ENCODE peak calls at places on chromosomes 3 and 15, in four cellular contexts. One of them, this sample, is unnamed.

GRCh38 chr3:47650294-47650693 is 71.6 kb upstream of the CSPG5 start:
- DNase-seq in A549: no peak
- DNase-seq in neuronal stem cell: no peak
- DNase-seq in retinal pigment epithelial cell: no peak
- DNase-seq in this sample: no peak

GRCh38 chr3:9932843-9933560 is 632 bp upstream of the CRELD1 start:
- DNase-seq in A549: peak
- DNase-seq in retinal pigment epithelial cell: no peak
- DNase-seq in neuronal stem cell: peak
- DNase-seq in this sample: no peak

GRCh38 chr15:81398910-81399551 is 25.0 kb upstream of the TMC3 start:
- DNase-seq in A549: no peak
- DNase-seq in retinal pigment epithelial cell: no peak
- DNase-seq in neuronal stem cell: no peak
- DNase-seq in this sample: no peak

GRCh38 chr3:177424541-177424940 is 227.3 kb upstream of the TBL1XR1 start:
- DNase-seq in A549: no peak
- DNase-seq in retinal pigment epithelial cell: no peak
- DNase-seq in neuronal stem cell: no peak
- DNase-seq in this sample: no peak

GRCh38 chr3:129556890-129557736 is 14.1 kb downstream of the H1-8 start:
- DNase-seq in A549: no peak
- DNase-seq in retinal pigment epithelial cell: no peak
- DNase-seq in neuronal stem cell: no peak
- DNase-seq in this sample: no peak

GRCh38 chr15:36483409-36483808 is 96.0 kb upstream of the CDIN1 start:
- DNase-seq in neuronal stem cell: no peak
- DNase-seq in A549: no peak
- DNase-seq in retinal pigment epithelial cell: no peak
- DNase-seq in this sample: no peak

GRCh38 chr3:52185837-52186236 is 12.1 kb upstream of the ALAS1 start:
- DNase-seq in neuronal stem cell: no peak
- DNase-seq in A549: no peak
- DNase-seq in retinal pigment epithelial cell: no peak
- DNase-seq in this sample: no peak

GRCh38 chr15:98706387-98706786 is 58.0 kb downstream of the IGF1R start:
- DNase-seq in retinal pigment epithelial cell: no peak
- DNase-seq in A549: no peak
- DNase-seq in neuronal stem cell: no peak
- DNase-seq in this sample: no peak

GRCh38 chr15:69576035-69576526 is 123.5 kb downstream of the RPLP1 start:
- DNase-seq in A549: peak
- DNase-seq in neuronal stem cell: peak
- DNase-seq in retinal pigment epithelial cell: no peak
- DNase-seq in this sample: no peak

GRCh38 chr15:94670436-94671034 is 439.2 kb downstream of the MCTP2 start:
- DNase-seq in A549: peak
- DNase-seq in retinal pigment epithelial cell: no peak
- DNase-seq in neuronal stem cell: peak
- DNase-seq in this sample: peak

GRCh38 chr15:28109626-28110415 is 10.7 kb upstream of the OCA2 start:
- DNase-seq in retinal pigment epithelial cell: no peak
- DNase-seq in neuronal stem cell: no peak
- DNase-seq in A549: no peak
- DNase-seq in this sample: no peak

GRCh38 chr3:76565496-76566210 is 474.2 kb upstream of the ROBO2 start:
- DNase-seq in A549: no peak
- DNase-seq in neuronal stem cell: no peak
- DNase-seq in retinal pigment epithelial cell: no peak
- DNase-seq in this sample: no peak

GRCh38 chr3:164730810-164731209 is 347.5 kb downstream of the SI start:
- DNase-seq in neuronal stem cell: no peak
- DNase-seq in retinal pigment epithelial cell: no peak
- DNase-seq in A549: no peak
- DNase-seq in this sample: no peak

GRCh38 chr3:14548321-14548729 is 8.2 kb upstream of the GRIP2 start:
- DNase-seq in neuronal stem cell: peak
- DNase-seq in A549: peak
- DNase-seq in retinal pigment epithelial cell: peak
- DNase-seq in this sample: peak

GRCh38 chr3:112013784-112014143 is 15.0 kb downstream of the TAGLN3 start:
- DNase-seq in A549: no peak
- DNase-seq in retinal pigment epithelial cell: no peak
- DNase-seq in neuronal stem cell: no peak
- DNase-seq in this sample: no peak

GRCh38 chr15:55254916-55255679 is 34.5 kb downstream of the RAB27A start:
- DNase-seq in neuronal stem cell: no peak
- DNase-seq in retinal pigment epithelial cell: no peak
- DNase-seq in A549: no peak
- DNase-seq in this sample: no peak

GRCh38 chr3:140636452-140637138 is 41.3 kb upstream of the TRIM42 start:
- DNase-seq in retinal pigment epithelial cell: no peak
- DNase-seq in A549: no peak
- DNase-seq in neuronal stem cell: no peak
- DNase-seq in this sample: no peak

GRCh38 chr3:42803800-42804112 is 534 bp downstream of the HIGD1A start:
- DNase-seq in neuronal stem cell: peak
- DNase-seq in A549: peak
- DNase-seq in retinal pigment epithelial cell: no peak
- DNase-seq in this sample: no peak

GRCh38 chr3:136735103-136735502 is 17.1 kb downstream of the STAG1 start:
- DNase-seq in A549: no peak
- DNase-seq in neuronal stem cell: no peak
- DNase-seq in retinal pigment epithelial cell: no peak
- DNase-seq in this sample: no peak

GRCh38 chr3:51389423-51390183 is 1.5 kb upstream of the RBM15B start:
- DNase-seq in retinal pigment epithelial cell: no peak
- DNase-seq in neuronal stem cell: no peak
- DNase-seq in A549: peak
- DNase-seq in this sample: no peak

GRCh38 chr3:112770026-112770626 is 76.5 kb downstream of the CD200R1L start:
- DNase-seq in retinal pigment epithelial cell: no peak
- DNase-seq in A549: no peak
- DNase-seq in neuronal stem cell: no peak
- DNase-seq in this sample: peak

GRCh38 chr15:89810837-89811236 is 3.8 kb downstream of the ANPEP start:
- DNase-seq in neuronal stem cell: no peak
- DNase-seq in retinal pigment epithelial cell: no peak
- DNase-seq in A549: no peak
- DNase-seq in this sample: no peak

GRCh38 chr15:89814112-89814742 is 425 bp downstream of the ANPEP start:
- DNase-seq in A549: no peak
- DNase-seq in neuronal stem cell: no peak
- DNase-seq in retinal pigment epithelial cell: no peak
- DNase-seq in this sample: no peak

GRCh38 chr15:89813381-89814111 is 1.1 kb downstream of the ANPEP start:
- DNase-seq in A549: no peak
- DNase-seq in retinal pigment epithelial cell: no peak
- DNase-seq in neuronal stem cell: no peak
- DNase-seq in this sample: no peak

GRCh38 chr15:89812847-89813320 is 1.8 kb downstream of the ANPEP start:
- DNase-seq in A549: no peak
- DNase-seq in neuronal stem cell: no peak
- DNase-seq in retinal pigment epithelial cell: no peak
- DNase-seq in this sample: no peak

DNA sequence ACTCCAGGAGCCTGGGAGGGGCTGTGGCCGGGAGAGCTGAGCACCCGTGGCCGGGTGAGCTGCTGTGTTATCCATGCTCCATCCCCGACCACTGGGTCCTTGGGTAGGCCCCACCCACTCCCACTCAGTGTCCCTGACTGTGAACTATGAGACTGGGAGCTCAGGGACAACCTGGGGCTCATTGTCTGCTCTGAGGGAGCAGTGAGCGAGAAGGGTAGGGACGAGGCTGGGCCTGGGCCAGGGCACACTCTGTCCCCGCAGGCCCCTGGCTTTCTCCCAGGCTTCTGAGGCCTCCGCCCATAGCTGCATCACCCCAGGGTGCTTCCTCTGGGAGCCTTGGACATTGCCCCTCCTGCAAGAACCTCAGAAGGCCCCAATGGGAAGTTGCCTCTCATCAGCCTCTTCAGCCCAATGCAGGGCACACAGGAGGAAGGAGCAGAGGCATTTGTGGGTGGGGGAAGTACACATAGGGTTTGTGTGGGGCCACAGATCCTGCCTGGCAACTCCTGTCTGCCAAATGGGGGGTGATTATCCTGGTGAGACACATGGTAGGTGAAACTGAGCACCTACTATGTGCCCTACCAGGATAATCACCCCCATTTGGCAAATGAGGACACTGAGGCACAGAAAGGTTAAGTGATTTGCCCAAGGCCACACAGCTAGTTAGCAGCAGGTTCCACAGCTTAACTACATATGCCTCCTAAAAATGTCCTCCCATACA is 2.4 kb downstream of the ANPEP start:
- DNase-seq in A549: no peak
- DNase-seq in neuronal stem cell: no peak
- DNase-seq in retinal pigment epithelial cell: no peak
- DNase-seq in this sample: no peak
- H3K4me3 ChIP-seq in A549: no peak
- H3K4me3 ChIP-seq in neuronal stem cell: no peak
- H3K4me3 ChIP-seq in retinal pigment epithelial cell: no peak
- H3K4me3 ChIP-seq in this sample: no peak

GRCh38 chr3:133181364-133182254 is 143.4 kb downstream of the TMEM108 start:
- DNase-seq in retinal pigment epithelial cell: no peak
- DNase-seq in A549: no peak
- DNase-seq in neuronal stem cell: no peak
- DNase-seq in this sample: no peak
- H3K4me3 ChIP-seq in retinal pigment epithelial cell: no peak
- H3K4me3 ChIP-seq in A549: no peak
- H3K4me3 ChIP-seq in neuronal stem cell: no peak
- H3K4me3 ChIP-seq in this sample: no peak

GRCh38 chr15:63908281-63908680 is 74.5 kb upstream of the HERC1 start:
- DNase-seq in neuronal stem cell: no peak
- DNase-seq in A549: no peak
- DNase-seq in retinal pigment epithelial cell: no peak
- DNase-seq in this sample: no peak

GRCh38 chr15:63905131-63905530 is 71.4 kb upstream of the HERC1 start:
- DNase-seq in A549: no peak
- DNase-seq in neuronal stem cell: no peak
- DNase-seq in retinal pigment epithelial cell: no peak
- DNase-seq in this sample: no peak

GRCh38 chr15:63905558-63906265 is 72.0 kb upstream of the HERC1 start:
- DNase-seq in neuronal stem cell: no peak
- DNase-seq in retinal pigment epithelial cell: no peak
- DNase-seq in A549: no peak
- DNase-seq in this sample: no peak

GRCh38 chr15:63907521-63907920 is 73.8 kb upstream of the HERC1 start:
- DNase-seq in retinal pigment epithelial cell: no peak
- DNase-seq in A549: no peak
- DNase-seq in neuronal stem cell: no peak
- DNase-seq in this sample: no peak

DNA sequence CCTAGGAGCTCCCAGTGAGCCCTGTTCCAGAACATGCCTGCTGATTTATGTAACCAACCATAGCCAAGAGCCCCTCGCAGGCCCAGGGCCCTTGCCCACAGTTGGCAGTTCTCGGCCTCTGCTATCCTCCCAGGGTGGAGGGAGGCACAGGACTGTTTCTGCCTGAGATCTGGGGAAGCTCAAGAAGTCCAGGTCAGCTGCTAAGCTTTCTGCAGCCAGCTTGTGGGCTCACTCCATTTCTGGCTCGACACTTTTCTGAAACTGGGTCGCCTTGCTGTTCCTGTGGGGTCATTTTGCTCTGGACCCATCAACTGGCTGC is 72.5 kb upstream of the HERC1 start:
- DNase-seq in neuronal stem cell: no peak
- DNase-seq in retinal pigment epithelial cell: no peak
- DNase-seq in A549: no peak
- DNase-seq in this sample: no peak
- H3K4me3 ChIP-seq in neuronal stem cell: no peak
- H3K4me3 ChIP-seq in retinal pigment epithelial cell: no peak
- H3K4me3 ChIP-seq in A549: no peak
- H3K4me3 ChIP-seq in this sample: no peak

GRCh38 chr3:16171825-16172224 is 2.7 kb upstream of the GALNT15 start:
- DNase-seq in neuronal stem cell: no peak
- DNase-seq in A549: no peak
- DNase-seq in retinal pigment epithelial cell: no peak
- DNase-seq in this sample: no peak

GRCh38 chr3:16173696-16174355 is 654 bp upstream of the GALNT15 start:
- DNase-seq in retinal pigment epithelial cell: no peak
- DNase-seq in neuronal stem cell: no peak
- DNase-seq in A549: no peak
- DNase-seq in this sample: no peak

GRCh38 chr3:16174976-16175901 is 759 bp downstream of the GALNT15 start:
- DNase-seq in A549: no peak
- DNase-seq in retinal pigment epithelial cell: no peak
- DNase-seq in neuronal stem cell: no peak
- DNase-seq in this sample: no peak

GRCh38 chr3:16176391-16177030 is 2.0 kb downstream of the GALNT15 start:
- DNase-seq in retinal pigment epithelial cell: no peak
- DNase-seq in neuronal stem cell: no peak
- DNase-seq in A549: no peak
- DNase-seq in this sample: no peak

GRCh38 chr3:16174389-16174788 is at the start of gene GALNT15:
- DNase-seq in retinal pigment epithelial cell: peak
- DNase-seq in neuronal stem cell: no peak
- DNase-seq in A549: no peak
- DNase-seq in this sample: no peak
- H3K4me3 ChIP-seq in retinal pigment epithelial cell: no peak
- H3K4me3 ChIP-seq in neuronal stem cell: no peak
- H3K4me3 ChIP-seq in A549: no peak
- H3K4me3 ChIP-seq in this sample: no peak

GRCh38 chr3:128094295-128095151 is 29.1 kb downstream of the RUVBL1 start:
- DNase-seq in neuronal stem cell: no peak
- DNase-seq in A549: no peak
- DNase-seq in retinal pigment epithelial cell: no peak
- DNase-seq in this sample: no peak
- H3K4me3 ChIP-seq in neuronal stem cell: no peak
- H3K4me3 ChIP-seq in A549: no peak
- H3K4me3 ChIP-seq in retinal pigment epithelial cell: no peak
- H3K4me3 ChIP-seq in this sample: no peak

DNA sequence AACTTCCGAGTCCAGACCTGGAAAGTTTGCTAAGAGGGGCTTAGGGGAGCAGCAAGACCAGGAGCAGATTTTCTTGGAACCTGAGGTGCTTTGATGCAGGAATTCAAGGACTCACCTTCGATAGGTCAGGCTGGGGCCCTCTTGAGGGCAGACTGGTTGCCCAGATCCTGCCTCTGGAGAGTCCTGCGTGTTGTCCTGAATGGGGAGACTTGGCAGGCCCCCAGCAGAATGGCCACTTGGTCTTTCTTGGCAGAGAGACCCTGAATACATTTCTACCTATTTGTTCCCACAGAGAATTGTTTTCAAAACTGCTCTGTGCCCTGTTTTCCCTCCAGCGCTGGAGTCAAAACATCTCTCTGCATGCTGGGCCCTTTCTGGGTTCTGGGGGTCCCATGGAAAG is 4.2 kb downstream of the KLF13 start:
- DNase-seq in neuronal stem cell: no peak
- DNase-seq in A549: no peak
- DNase-seq in retinal pigment epithelial cell: no peak
- DNase-seq in this sample: no peak
- H3K4me3 ChIP-seq in neuronal stem cell: no peak
- H3K4me3 ChIP-seq in A549: no peak
- H3K4me3 ChIP-seq in retinal pigment epithelial cell: no peak
- H3K4me3 ChIP-seq in this sample: no peak